ENCODE peak calls at places on chromosomes 11 and 22, in five cellular contexts. D is cardiac muscle cell, W is foreskin fibroblast, A is neural crest cell, S is body of pancreas. K is an unnamed sample.

GRCh38 chr11:92314499-92314898 is 89.9 kb downstream of the FAT3 start:
- DNase-seq in A (no peak), W (peak), S (no peak), D (no peak), K (no peak)

GRCh38 chr11:129766858-129767604 is 48.6 kb upstream of the TMEM45B start:
- DNase-seq in S (peak), A (peak), D (peak), W (peak), K (no peak)

GRCh38 chr11:69446108-69446507 is 35.4 kb upstream of the LINC01488 start:
- DNase-seq in A (no peak), D (no peak), S (no peak), W (no peak), K (no peak)

GRCh38 chr22:32696089-32696488 is 105.4 kb upstream of the TIMP3 start:
- DNase-seq in S (no peak), A (no peak), D (no peak), W (no peak), K (no peak)

GRCh38 chr22:35894937-35895708 is 133.5 kb downstream of the RBFOX2 start:
- DNase-seq in S (no peak), D (peak), W (peak), A (no peak), K (no peak)

GRCh38 chr11:20221546-20221945 is 61.3 kb upstream of the DBX1 start:
- DNase-seq in D (no peak), S (no peak), W (no peak), A (no peak), K (no peak)

GRCh38 chr11:78834886-78835285 is 260.2 kb upstream of the NARS2 start:
- DNase-seq in A (no peak), W (no peak), S (no peak), D (no peak), K (no peak)

GRCh38 chr11:128904872-128905344 is 13.8 kb downstream of the KCNJ5 start:
- DNase-seq in A (no peak), D (peak), S (peak), W (peak), K (no peak)

GRCh38 chr11:61062181-61062955 is 39.9 kb upstream of the CD5 start:
- DNase-seq in S (no peak), A (no peak), W (no peak), D (no peak), K (no peak)

GRCh38 chr11:62804310-62805043 is 763 bp downstream of the NXF1 start:
- DNase-seq in S (no peak), W (peak), D (no peak), A (no peak), K (no peak)

GRCh38 chr11:115475564-115475963 is 28.7 kb downstream of the CADM1 start:
- DNase-seq in W (no peak), D (no peak), S (no peak), A (no peak), K (no peak)

GRCh38 chr11:289706-290620 is 1.0 kb downstream of the PGGHG start:
- DNase-seq in S (peak), D (no peak), A (no peak), W (no peak), K (no peak)

GRCh38 chr22:31870890-31871289 is 73.4 kb upstream of the YWHAH start:
- DNase-seq in W (peak), D (no peak), A (no peak), S (peak), K (no peak)

GRCh38 chr22:39290724-39291161 is 28.7 kb downstream of the RPL3 start:
- DNase-seq in A (no peak), D (peak), W (peak), S (peak), K (no peak)

GRCh38 chr11:13881176-13881680 is 81.3 kb upstream of the SPON1 start:
- DNase-seq in W (no peak), S (no peak), D (no peak), A (no peak), K (no peak)

GRCh38 chr22:35838849-35839646 is 121.4 kb downstream of the APOL5 start:
- DNase-seq in D (peak), W (peak), A (peak), S (peak), K (no peak)

GRCh38 chr11:36899796-36900195 is 301.8 kb upstream of the RAG2 start:
- DNase-seq in W (no peak), D (no peak), S (no peak), A (no peak), K (no peak)

GRCh38 chr11:118138839-118139420 is 13.7 kb downstream of the SCN4B start:
- DNase-seq in S (no peak), W (no peak), D (no peak), A (no peak), K (no peak)

GRCh38 chr22:18078329-18079041 is 695 bp downstream of the PEX26 start:
- DNase-seq in A (no peak), D (no peak), W (peak), S (peak), K (no peak)

GRCh38 chr11:55936300-55936699 is at the start of gene OR5I1:
- DNase-seq in A (no peak), W (no peak), S (no peak), D (no peak), K (no peak)

GRCh38 chr11:123228489-123229163 is 33.6 kb upstream of the CLMP start:
- DNase-seq in D (peak), W (peak), S (no peak), A (no peak), K (no peak)

GRCh38 chr11:65558002-65558784 is at the start of gene LTBP3:
- DNase-seq in A (no peak), W (peak), S (peak), D (peak), K (peak)
- TF ChIP-seq CTCF in A (no peak), W (no peak), S (no peak), D (no peak), K (peak)

DNA sequence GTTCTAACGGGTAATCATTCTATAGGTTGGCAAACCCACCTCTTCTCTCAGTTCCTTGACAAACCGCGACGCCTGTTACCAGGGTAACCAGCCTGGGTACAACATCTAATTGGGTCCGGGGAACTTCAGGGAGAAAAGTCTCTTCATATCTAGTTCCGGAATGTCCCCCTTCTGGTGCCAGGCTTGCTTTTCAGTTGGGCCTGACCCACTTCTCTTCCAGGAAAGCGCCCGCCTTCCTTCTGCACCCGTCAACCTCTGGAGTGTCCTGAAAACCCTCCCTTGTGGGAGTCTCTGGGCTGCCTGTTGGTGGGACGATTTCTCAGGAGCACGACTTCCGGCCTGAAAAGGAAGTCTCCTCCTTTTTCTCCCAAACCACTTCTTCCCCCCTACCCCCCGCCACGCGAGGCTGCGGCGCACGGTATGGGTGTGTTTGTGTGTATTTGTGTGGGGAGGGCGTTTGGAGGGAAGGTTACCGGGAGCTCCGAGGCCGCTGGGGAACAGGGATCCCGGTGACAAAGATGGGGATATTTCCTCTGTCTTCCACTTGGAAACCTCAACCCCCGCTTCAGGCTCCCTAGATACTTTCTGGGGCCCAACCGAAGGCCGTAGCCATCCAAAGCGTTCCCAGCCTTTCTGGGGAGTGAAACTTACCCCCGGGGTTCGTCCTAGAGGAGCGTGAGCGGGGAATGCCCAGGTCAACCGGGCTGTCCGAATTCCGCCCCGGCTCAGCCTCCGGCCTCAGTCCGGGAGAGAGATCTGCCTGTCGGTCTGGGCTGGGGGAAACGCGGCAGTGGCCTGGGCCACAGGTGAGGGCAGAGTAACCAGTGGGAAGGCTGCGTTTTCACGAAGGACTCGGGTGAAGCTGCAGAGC is at the start of the genes NKAPD1 and PIH1D2:
- DNase-seq in S (peak), A (peak), W (peak), D (peak), K (peak)
- TF ChIP-seq CTCF in S (peak), A (peak), W (no peak), D (peak), K (peak)

GRCh38 chr11:67646535-67647336 is 3.8 kb downstream of the ACY3 start:
- DNase-seq in A (no peak), D (no peak), S (peak), W (no peak), K (no peak)

GRCh38 chr11:67647471-67647870 is 3.1 kb downstream of the ACY3 start:
- DNase-seq in D (no peak), W (no peak), S (no peak), A (no peak), K (peak)

GRCh38 chr11:67648796-67649613 is 1.5 kb downstream of the ACY3 start:
- DNase-seq in W (no peak), A (no peak), D (no peak), S (no peak), K (no peak)

GRCh38 chr11:67649634-67650540 is 643 bp downstream of the ACY3 start:
- DNase-seq in W (no peak), A (no peak), S (no peak), D (no peak), K (no peak)

GRCh38 chr11:67648140-67648795 is 2.3 kb downstream of the ACY3 start:
- DNase-seq in A (no peak), S (peak), W (no peak), D (peak), K (no peak)
- TF ChIP-seq CTCF in A (peak), S (peak), W (no peak), D (peak), K (no peak)

GRCh38 chr11:132402056-132402684 is 1031.8 kb downstream of the NTM start:
- DNase-seq in A (peak), W (peak), D (peak), S (peak), K (no peak)
- TF ChIP-seq CTCF in A (peak), W (peak), D (peak), S (peak), K (peak)

DNA sequence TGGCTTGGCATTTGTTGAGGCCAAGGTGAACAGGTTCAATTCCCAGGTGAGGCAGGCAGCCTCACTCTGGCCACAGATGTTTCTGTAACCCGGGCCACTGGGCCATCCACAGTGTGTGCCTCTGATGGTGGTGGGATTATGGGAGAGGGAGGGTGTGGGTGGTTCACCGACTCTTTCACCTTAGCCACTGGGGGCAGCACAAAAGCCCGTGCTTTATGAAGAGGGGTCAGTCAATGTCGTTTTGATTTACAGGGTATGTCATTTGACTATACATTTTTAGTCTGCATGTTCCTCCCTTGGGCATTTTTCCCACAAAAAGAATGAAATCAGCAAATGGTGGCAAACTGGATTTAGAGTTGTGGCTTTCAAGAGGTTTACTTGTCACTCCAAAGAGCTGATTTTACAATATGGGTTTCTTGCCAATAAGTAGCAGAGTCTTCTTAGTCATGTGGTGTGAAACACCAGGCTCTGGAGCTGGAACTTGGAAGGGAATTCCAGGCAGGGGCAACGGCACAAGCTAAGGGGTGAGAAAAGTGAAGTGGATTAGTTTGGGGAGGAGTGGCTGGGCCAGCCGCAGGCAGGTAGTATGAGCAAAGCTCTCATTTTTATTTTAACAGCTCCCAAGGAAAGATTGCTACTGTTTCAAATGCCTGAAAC is 217.8 kb upstream of the ZBED5 start:
- DNase-seq in D (peak), W (peak), S (no peak), A (no peak), K (no peak)
- TF ChIP-seq CTCF in D (no peak), W (no peak), S (no peak), A (no peak), K (no peak)

K was measured in osteocyte.